ENCODE peak calls at places on chromosomes 12 and 14, in ten cellular contexts. One of them, this sample, is unnamed.

GRCh38 chr12:88854260-88854659 is 274.0 kb upstream of the KITLG start:
- DNase-seq in fibroblast of pulmonary artery: peak
- DNase-seq in AG04450: peak
- DNase-seq in foreskin fibroblast: peak
- DNase-seq in gastrocnemius medialis: no peak
- DNase-seq in fibroblast of the aortic adventitia: peak
- DNase-seq in Peyer's patch: no peak
- DNase-seq in A549: peak
- DNase-seq in lower lobe of right lung: no peak
- DNase-seq in psoas muscle: no peak
- DNase-seq in this sample: peak

GRCh38 chr12:116495260-116495659 is 63.9 kb upstream of the MAP1LC3B2 start:
- DNase-seq in fibroblast of pulmonary artery: no peak
- DNase-seq in AG04450: no peak
- DNase-seq in foreskin fibroblast: peak
- DNase-seq in gastrocnemius medialis: peak
- DNase-seq in fibroblast of the aortic adventitia: peak
- DNase-seq in Peyer's patch: no peak
- DNase-seq in A549: peak
- DNase-seq in lower lobe of right lung: no peak
- DNase-seq in psoas muscle: no peak
- DNase-seq in this sample: no peak

GRCh38 chr12:109160433-109160832 is 44.0 kb downstream of the ACACB start:
- DNase-seq in fibroblast of pulmonary artery: no peak
- DNase-seq in AG04450: no peak
- DNase-seq in foreskin fibroblast: no peak
- DNase-seq in gastrocnemius medialis: no peak
- DNase-seq in fibroblast of the aortic adventitia: no peak
- DNase-seq in Peyer's patch: no peak
- DNase-seq in A549: no peak
- DNase-seq in lower lobe of right lung: no peak
- DNase-seq in psoas muscle: no peak
- DNase-seq in this sample: no peak

GRCh38 chr12:95857799-95858198 is 953 bp upstream of the SNRPF start:
- DNase-seq in fibroblast of pulmonary artery: no peak
- DNase-seq in AG04450: no peak
- DNase-seq in foreskin fibroblast: no peak
- DNase-seq in gastrocnemius medialis: no peak
- DNase-seq in fibroblast of the aortic adventitia: no peak
- DNase-seq in Peyer's patch: no peak
- DNase-seq in A549: no peak
- DNase-seq in lower lobe of right lung: no peak
- DNase-seq in psoas muscle: no peak
- DNase-seq in this sample: no peak

GRCh38 chr14:34461334-34462131 is 507 bp downstream of the SPTSSA start:
- DNase-seq in fibroblast of pulmonary artery: peak
- DNase-seq in AG04450: no peak
- DNase-seq in foreskin fibroblast: peak
- DNase-seq in gastrocnemius medialis: peak
- DNase-seq in fibroblast of the aortic adventitia: peak
- DNase-seq in Peyer's patch: peak
- DNase-seq in A549: peak
- DNase-seq in lower lobe of right lung: peak
- DNase-seq in psoas muscle: peak
- DNase-seq in this sample: no peak

GRCh38 chr14:53668861-53669260 is 287.8 kb downstream of the BMP4 start:
- DNase-seq in fibroblast of pulmonary artery: peak
- DNase-seq in AG04450: no peak
- DNase-seq in foreskin fibroblast: no peak
- DNase-seq in gastrocnemius medialis: no peak
- DNase-seq in fibroblast of the aortic adventitia: no peak
- DNase-seq in Peyer's patch: no peak
- DNase-seq in A549: no peak
- DNase-seq in lower lobe of right lung: no peak
- DNase-seq in psoas muscle: no peak
- DNase-seq in this sample: no peak

GRCh38 chr14:75426332-75427125 is 1.3 kb upstream of the JDP2 start:
- DNase-seq in fibroblast of pulmonary artery: no peak
- DNase-seq in AG04450: no peak
- DNase-seq in foreskin fibroblast: no peak
- DNase-seq in gastrocnemius medialis: no peak
- DNase-seq in fibroblast of the aortic adventitia: no peak
- DNase-seq in Peyer's patch: no peak
- DNase-seq in A549: no peak
- DNase-seq in lower lobe of right lung: no peak
- DNase-seq in psoas muscle: no peak
- DNase-seq in this sample: no peak

GRCh38 chr12:99600388-99600787 is 47.2 kb upstream of the GARIN6 start:
- DNase-seq in fibroblast of pulmonary artery: no peak
- DNase-seq in AG04450: no peak
- DNase-seq in foreskin fibroblast: no peak
- DNase-seq in gastrocnemius medialis: no peak
- DNase-seq in fibroblast of the aortic adventitia: no peak
- DNase-seq in Peyer's patch: no peak
- DNase-seq in A549: no peak
- DNase-seq in lower lobe of right lung: no peak
- DNase-seq in psoas muscle: no peak
- DNase-seq in this sample: no peak

GRCh38 chr14:28754209-28754985 is 12.2 kb upstream of the FOXG1 start:
- DNase-seq in fibroblast of pulmonary artery: peak
- DNase-seq in AG04450: no peak
- DNase-seq in foreskin fibroblast: no peak
- DNase-seq in gastrocnemius medialis: no peak
- DNase-seq in fibroblast of the aortic adventitia: peak
- DNase-seq in Peyer's patch: no peak
- DNase-seq in A549: peak
- DNase-seq in lower lobe of right lung: no peak
- DNase-seq in psoas muscle: no peak
- DNase-seq in this sample: no peak

GRCh38 chr14:102848830-102849521 is 71.7 kb downstream of the TRAF3 start:
- DNase-seq in fibroblast of pulmonary artery: no peak
- DNase-seq in AG04450: no peak
- DNase-seq in foreskin fibroblast: peak
- DNase-seq in gastrocnemius medialis: peak
- DNase-seq in fibroblast of the aortic adventitia: no peak
- DNase-seq in Peyer's patch: no peak
- DNase-seq in A549: no peak
- DNase-seq in lower lobe of right lung: no peak
- DNase-seq in psoas muscle: peak
- DNase-seq in this sample: no peak

GRCh38 chr14:103574707-103575285 is 12.0 kb downstream of the COA8 start:
- DNase-seq in fibroblast of pulmonary artery: no peak
- DNase-seq in AG04450: no peak
- DNase-seq in foreskin fibroblast: no peak
- DNase-seq in gastrocnemius medialis: no peak
- DNase-seq in fibroblast of the aortic adventitia: no peak
- DNase-seq in Peyer's patch: no peak
- DNase-seq in A549: no peak
- DNase-seq in lower lobe of right lung: no peak
- DNase-seq in psoas muscle: no peak
- DNase-seq in this sample: no peak

GRCh38 chr12:116141110-116141832 is 136.2 kb downstream of the MED13L start:
- DNase-seq in fibroblast of pulmonary artery: no peak
- DNase-seq in AG04450: no peak
- DNase-seq in foreskin fibroblast: no peak
- DNase-seq in gastrocnemius medialis: no peak
- DNase-seq in fibroblast of the aortic adventitia: no peak
- DNase-seq in Peyer's patch: no peak
- DNase-seq in A549: no peak
- DNase-seq in lower lobe of right lung: no peak
- DNase-seq in psoas muscle: no peak
- DNase-seq in this sample: no peak

GRCh38 chr12:13307143-13307831 is 110.8 kb downstream of the EMP1 start:
- DNase-seq in fibroblast of pulmonary artery: no peak
- DNase-seq in AG04450: no peak
- DNase-seq in foreskin fibroblast: no peak
- DNase-seq in gastrocnemius medialis: no peak
- DNase-seq in fibroblast of the aortic adventitia: peak
- DNase-seq in Peyer's patch: no peak
- DNase-seq in A549: no peak
- DNase-seq in lower lobe of right lung: no peak
- DNase-seq in psoas muscle: no peak
- DNase-seq in this sample: no peak

GRCh38 chr14:99287269-99287942 is 15.4 kb upstream of the BCL11B start:
- DNase-seq in fibroblast of pulmonary artery: no peak
- DNase-seq in AG04450: no peak
- DNase-seq in foreskin fibroblast: no peak
- DNase-seq in gastrocnemius medialis: no peak
- DNase-seq in fibroblast of the aortic adventitia: no peak
- DNase-seq in Peyer's patch: no peak
- DNase-seq in A549: no peak
- DNase-seq in lower lobe of right lung: no peak
- DNase-seq in psoas muscle: no peak
- DNase-seq in this sample: no peak

DNA sequence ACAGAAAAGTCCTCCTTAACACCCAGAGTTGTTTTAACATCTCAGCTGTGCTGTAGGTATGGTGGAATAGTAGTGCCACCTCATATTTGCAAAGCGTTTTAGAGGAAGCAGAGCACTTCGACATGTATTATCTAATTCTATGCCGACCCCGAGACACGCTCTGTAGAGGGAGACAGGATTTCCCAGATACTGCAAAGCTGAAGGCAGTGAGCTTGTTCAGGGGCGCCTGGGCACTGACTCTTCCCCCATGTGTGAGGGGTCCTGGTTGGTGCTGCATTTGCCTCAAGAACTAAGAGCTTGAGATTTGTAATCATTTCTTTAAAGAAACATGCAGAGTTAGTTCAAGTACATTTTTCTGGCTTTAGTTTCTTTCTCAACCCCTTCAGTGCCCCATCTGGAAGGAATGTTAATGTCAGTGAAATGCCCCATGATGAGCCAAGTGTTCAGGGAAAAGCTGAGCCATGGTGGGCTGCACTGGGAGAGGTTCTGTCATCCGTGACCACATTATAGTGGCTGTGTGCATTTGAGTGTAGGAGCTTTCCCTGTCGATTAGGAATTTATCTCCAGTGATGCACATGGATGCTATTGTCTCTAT is 66.3 kb downstream of the MBIP start:
- DNase-seq in fibroblast of pulmonary artery: peak
- DNase-seq in AG04450: no peak
- DNase-seq in foreskin fibroblast: no peak
- DNase-seq in gastrocnemius medialis: no peak
- DNase-seq in fibroblast of the aortic adventitia: peak
- DNase-seq in Peyer's patch: no peak
- DNase-seq in A549: no peak
- DNase-seq in lower lobe of right lung: no peak
- DNase-seq in psoas muscle: no peak
- DNase-seq in this sample: no peak
- TF ChIP-seq CTCF in fibroblast of pulmonary artery: no peak
- TF ChIP-seq CTCF in AG04450: peak
- TF ChIP-seq CTCF in foreskin fibroblast: peak
- TF ChIP-seq CTCF in gastrocnemius medialis: no peak
- TF ChIP-seq CTCF in fibroblast of the aortic adventitia: peak
- TF ChIP-seq CTCF in Peyer's patch: no peak
- TF ChIP-seq CTCF in A549: no peak
- TF ChIP-seq CTCF in lower lobe of right lung: no peak
- TF ChIP-seq CTCF in psoas muscle: no peak
- TF ChIP-seq CTCF in this sample: peak

GRCh38 chr14:68084256-68084655 is 264.7 kb downstream of the RAD51B start:
- DNase-seq in fibroblast of pulmonary artery: peak
- DNase-seq in AG04450: no peak
- DNase-seq in foreskin fibroblast: peak
- DNase-seq in gastrocnemius medialis: no peak
- DNase-seq in fibroblast of the aortic adventitia: peak
- DNase-seq in Peyer's patch: no peak
- DNase-seq in A549: peak
- DNase-seq in lower lobe of right lung: no peak
- DNase-seq in psoas muscle: no peak
- DNase-seq in this sample: no peak
- TF ChIP-seq CTCF in fibroblast of pulmonary artery: peak
- TF ChIP-seq CTCF in AG04450: peak
- TF ChIP-seq CTCF in foreskin fibroblast: peak
- TF ChIP-seq CTCF in gastrocnemius medialis: no peak
- TF ChIP-seq CTCF in fibroblast of the aortic adventitia: peak
- TF ChIP-seq CTCF in Peyer's patch: no peak
- TF ChIP-seq CTCF in A549: peak
- TF ChIP-seq CTCF in lower lobe of right lung: peak
- TF ChIP-seq CTCF in psoas muscle: peak
- TF ChIP-seq CTCF in this sample: peak

DNA sequence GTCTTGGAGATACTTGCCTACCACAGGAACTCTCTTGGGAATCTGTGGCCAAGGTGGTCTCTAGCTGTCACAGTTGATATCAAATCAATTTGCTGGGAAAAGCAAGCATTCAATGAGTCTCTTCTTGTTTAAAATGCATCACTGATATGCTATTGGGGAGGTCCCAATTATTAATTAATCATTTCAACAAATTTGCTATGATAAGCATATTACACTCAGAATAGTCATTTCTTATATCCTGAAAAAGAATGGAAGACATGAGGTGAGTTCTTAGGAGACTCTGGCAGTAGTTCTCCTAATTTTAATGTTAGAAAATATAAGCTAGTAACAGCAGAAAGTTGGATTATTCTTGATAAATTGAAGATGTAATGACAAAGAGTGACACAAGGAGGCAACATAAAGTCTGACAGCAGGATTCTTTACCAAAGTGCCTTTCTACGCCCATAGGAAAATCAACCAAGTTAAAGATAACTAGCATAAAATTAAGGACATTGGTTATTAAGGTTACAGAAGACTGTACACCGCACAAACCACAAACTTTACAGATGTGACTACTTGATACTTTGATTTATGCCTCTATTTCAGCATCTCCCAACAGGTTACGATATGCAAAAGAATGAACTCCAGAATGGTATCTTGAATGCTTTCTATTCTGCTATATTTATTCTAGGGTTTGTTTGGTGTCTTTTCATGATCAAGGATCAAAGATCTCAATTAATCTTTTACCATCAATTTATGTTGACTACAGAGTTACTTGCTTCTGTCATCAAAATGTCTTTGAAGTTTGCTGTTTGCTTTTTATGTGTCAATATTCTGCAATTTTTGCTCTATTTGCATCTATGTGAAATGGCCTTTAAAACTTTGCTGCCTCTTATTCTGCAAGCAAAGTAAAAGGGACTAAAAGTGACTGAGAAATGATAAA is 349.6 kb upstream of the CLEC14A start:
- DNase-seq in fibroblast of pulmonary artery: peak
- DNase-seq in AG04450: no peak
- DNase-seq in foreskin fibroblast: no peak
- DNase-seq in gastrocnemius medialis: no peak
- DNase-seq in fibroblast of the aortic adventitia: no peak
- DNase-seq in Peyer's patch: no peak
- DNase-seq in A549: no peak
- DNase-seq in lower lobe of right lung: no peak
- DNase-seq in psoas muscle: no peak
- DNase-seq in this sample: no peak
- TF ChIP-seq CTCF in fibroblast of pulmonary artery: peak
- TF ChIP-seq CTCF in AG04450: peak
- TF ChIP-seq CTCF in foreskin fibroblast: no peak
- TF ChIP-seq CTCF in gastrocnemius medialis: no peak
- TF ChIP-seq CTCF in fibroblast of the aortic adventitia: no peak
- TF ChIP-seq CTCF in Peyer's patch: no peak
- TF ChIP-seq CTCF in A549: no peak
- TF ChIP-seq CTCF in lower lobe of right lung: no peak
- TF ChIP-seq CTCF in psoas muscle: no peak
- TF ChIP-seq CTCF in this sample: no peak

GRCh38 chr14:101843665-101844064 is 82.2 kb downstream of the PPP2R5C start:
- DNase-seq in fibroblast of pulmonary artery: no peak
- DNase-seq in AG04450: no peak
- DNase-seq in foreskin fibroblast: no peak
- DNase-seq in gastrocnemius medialis: no peak
- DNase-seq in fibroblast of the aortic adventitia: no peak
- DNase-seq in Peyer's patch: no peak
- DNase-seq in A549: peak
- DNase-seq in lower lobe of right lung: no peak
- DNase-seq in psoas muscle: no peak
- DNase-seq in this sample: no peak
- TF ChIP-seq CTCF in fibroblast of pulmonary artery: peak
- TF ChIP-seq CTCF in AG04450: peak
- TF ChIP-seq CTCF in foreskin fibroblast: peak
- TF ChIP-seq CTCF in gastrocnemius medialis: no peak
- TF ChIP-seq CTCF in fibroblast of the aortic adventitia: peak
- TF ChIP-seq CTCF in Peyer's patch: peak
- TF ChIP-seq CTCF in A549: peak
- TF ChIP-seq CTCF in lower lobe of right lung: peak
- TF ChIP-seq CTCF in psoas muscle: peak
- TF ChIP-seq CTCF in this sample: peak

This sample was measured in AG09319.